ENCODE peak calls at places on chromosome 19, in four cellular contexts. P is cardiac fibroblast, V is vagina, I is stomach. U is an unnamed sample.

GRCh38 chr19:4295972-4296771 is 6.0 kb downstream of the TMIGD2 start:
- DNase-seq in P (peak; percentile 50), V (no peak), I (peak; percentile 38), U (peak; percentile 22)

GRCh38 chr19:752652-753517 is 2.0 kb downstream of the MISP start:
- DNase-seq in P (peak; percentile 85), V (no peak), I (peak; percentile 85), U (peak; percentile 44)

GRCh38 chr19:16022251-16022650 is 54.0 kb upstream of the TPM4 start:
- DNase-seq in P (no peak), V (no peak), I (no peak), U (no peak)

GRCh38 chr19:5478241-5478924 is 23.2 kb downstream of the ZNRF4 start:
- DNase-seq in P (no peak), V (no peak), I (no peak), U (no peak)

GRCh38 chr19:48642862-48643261 is 3.1 kb downstream of the CA11 start:
- DNase-seq in P (no peak), V (no peak), I (no peak), U (no peak)

GRCh38 chr19:42193706-42194105 is 23.8 kb downstream of the DEDD2 start:
- DNase-seq in P (peak; percentile 84), V (no peak), I (no peak), U (no peak)

GRCh38 chr19:19777692-19778091 is 43.9 kb downstream of the ZNF506 start:
- DNase-seq in P (no peak), V (no peak), I (no peak), U (no peak)

GRCh38 chr19:1494115-1494815 is 3.3 kb downstream of the REEP6 start:
- DNase-seq in P (no peak), V (no peak), I (no peak), U (no peak)

GRCh38 chr19:3670796-3671679 is 29.2 kb downstream of the PIP5K1C start:
- DNase-seq in P (peak; percentile 87), V (peak; percentile 92), I (peak; percentile 30), U (no peak)

GRCh38 chr19:45376045-45376724 is 5.8 kb upstream of the ERCC2 start:
- DNase-seq in P (peak; percentile 98), V (no peak), I (no peak), U (peak; percentile 78)

GRCh38 chr19:46491975-46492682 is 3.5 kb downstream of the PNMA8B start:
- DNase-seq in P (no peak), V (no peak), I (no peak), U (no peak)

GRCh38 chr19:31351212-31352193 is 2.3 kb upstream of the TSHZ3 start:
- DNase-seq in P (peak; percentile 58), V (no peak), I (no peak), U (no peak)

GRCh38 chr19:2186071-2186846 is 22.5 kb downstream of the DOT1L start:
- DNase-seq in P (peak; percentile 98), V (no peak), I (peak; percentile 39), U (no peak)

GRCh38 chr19:3575260-3575741 is 2.6 kb downstream of the HMG20B start:
- DNase-seq in P (peak; percentile 43), V (no peak), I (peak; percentile 42), U (peak; percentile 72)

GRCh38 chr19:5913739-5914357 is at the start of gene CAPS:
- DNase-seq in P (peak; percentile 82), V (no peak), I (peak; percentile 91), U (no peak)

GRCh38 chr19:44003461-44004134 is 841 bp downstream of the ZNF230 start:
- DNase-seq in P (peak; percentile 14), V (no peak), I (no peak), U (no peak)

GRCh38 chr19:28403698-28404099 is 809.3 kb downstream of the UQCRFS1 start:
- DNase-seq in P (no peak), V (no peak), I (no peak), U (no peak)

GRCh38 chr19:3039641-3040077 is 10.6 kb upstream of the TLE2 start:
- DNase-seq in P (no peak), V (no peak), I (no peak), U (no peak)

GRCh38 chr19:14006766-14007562 is 844 bp upstream of the RFX1 start:
- DNase-seq in P (no peak), V (no peak), I (no peak), U (peak; percentile 89)

GRCh38 chr19:6887326-6887725 is at the start of gene ADGRE1:
- DNase-seq in P (no peak), V (no peak), I (no peak), U (no peak)

GRCh38 chr19:29835447-29835846 is 23.7 kb downstream of the CCNE1 start:
- DNase-seq in P (no peak), V (no peak), I (no peak), U (no peak)

GRCh38 chr19:45764487-45764886 is 4.6 kb downstream of the SIX5 start:
- DNase-seq in P (no peak), V (no peak), I (no peak), U (no peak)

GRCh38 chr19:3788991-3789778 is 3.0 kb upstream of the MATK start:
- DNase-seq in P (no peak), V (no peak), I (no peak), U (no peak)

GRCh38 chr19:21566073-21566472 is 60.7 kb downstream of the ZNF429 start:
- DNase-seq in P (no peak), V (no peak), I (no peak), U (no peak)

DNA sequence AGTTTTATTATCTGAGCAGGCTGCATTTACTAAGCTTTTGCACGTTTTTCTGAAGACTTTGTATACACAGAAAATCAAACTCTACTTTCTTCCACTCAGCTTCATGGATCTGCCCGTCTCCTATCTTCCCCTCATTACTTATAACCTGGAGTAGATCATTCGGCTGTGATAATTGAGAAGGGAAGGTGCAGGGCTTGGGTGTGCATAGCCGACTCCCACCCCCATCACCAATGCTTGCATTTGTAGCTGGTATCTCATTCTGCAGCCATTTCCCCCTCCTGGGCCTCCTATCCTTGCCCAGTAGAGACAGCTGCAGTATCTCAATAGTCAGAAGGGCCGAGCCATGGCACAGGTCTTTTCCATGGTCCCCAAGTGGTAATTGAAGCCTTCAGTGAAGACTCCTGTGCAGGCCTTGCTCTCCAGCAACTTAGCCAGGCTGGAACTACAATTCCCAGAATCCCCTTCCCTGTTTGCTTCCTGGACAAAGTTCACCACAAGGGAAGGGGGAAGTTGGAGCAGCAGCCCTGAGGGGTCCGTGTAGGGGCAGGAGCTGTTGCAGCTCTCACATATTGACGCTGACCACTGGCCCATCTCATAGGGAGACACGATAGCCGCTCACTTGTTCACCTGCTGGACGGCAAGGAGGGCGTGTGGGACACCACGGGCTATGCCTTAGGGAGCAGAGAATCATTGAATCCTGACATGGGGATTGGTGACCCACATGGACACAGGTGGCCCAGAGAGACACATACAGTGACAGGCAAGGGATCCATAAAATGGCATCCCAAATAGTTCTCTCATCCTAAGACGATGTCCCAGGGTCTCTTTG is 2.1 kb upstream of the SIGLEC8 start:
- DNase-seq in P (peak; percentile 16), V (no peak), I (peak; percentile 20), U (no peak)
- H3K4me3 ChIP-seq in P (no peak overlapping the region), V (no peak overlapping the region), I (no peak overlapping the region), U (no peak overlapping the region)

DNA sequence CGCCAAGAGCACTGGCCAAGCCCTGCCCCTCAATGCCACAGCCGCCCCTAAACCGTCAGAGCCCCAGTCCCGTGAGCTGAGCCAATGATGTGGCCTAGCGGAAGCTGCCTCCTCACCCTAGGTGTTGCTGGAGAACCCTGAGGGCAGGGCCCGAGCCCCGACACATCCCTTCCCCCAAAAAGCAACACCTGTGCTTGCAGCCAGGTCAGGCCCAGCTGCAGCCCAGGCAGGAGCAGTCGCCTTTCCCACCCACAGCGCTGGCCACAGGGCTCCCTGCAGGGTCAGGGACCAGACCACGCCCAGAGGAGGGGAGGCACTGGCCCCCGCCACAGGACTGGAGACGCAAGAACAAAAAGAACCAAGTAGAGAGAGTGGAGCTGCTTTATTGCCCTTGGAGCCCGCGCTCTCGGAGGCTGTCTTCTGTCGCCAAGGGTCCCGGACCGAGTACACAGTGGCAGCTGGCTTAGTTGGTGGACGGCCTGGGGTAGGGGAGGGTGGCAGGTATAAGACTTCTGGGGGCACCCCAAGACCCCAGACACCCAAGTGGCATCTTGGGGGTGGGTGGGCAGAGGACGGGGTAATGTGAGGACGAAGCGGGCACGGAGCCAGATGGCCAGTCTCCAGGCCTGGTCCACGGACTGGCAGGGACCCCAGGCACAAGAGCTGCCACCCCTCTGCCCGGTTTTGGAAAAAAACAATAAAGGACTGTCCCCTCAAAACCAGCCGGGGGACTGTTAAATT is 3.3 kb downstream of the P2RY11 start:
- DNase-seq in P (no peak), V (peak; percentile 86), I (no peak), U (peak; percentile 54)
- H3K4me3 ChIP-seq in P (no peak overlapping the region), V (no peak overlapping the region), I (no peak overlapping the region), U (no peak overlapping the region)

GRCh38 chr19:55259540-55260210 is 858 bp upstream of the PPP6R1 start:
- DNase-seq in P (no peak), V (no peak), I (no peak), U (no peak)

GRCh38 chr19:55261671-55262126 is 2.9 kb upstream of the PPP6R1 start:
- DNase-seq in P (no peak), V (no peak), I (no peak), U (no peak)

GRCh38 chr19:55264531-55264930 is 5.7 kb upstream of the PPP6R1 start:
- DNase-seq in P (no peak), V (no peak), I (no peak), U (no peak)

GRCh38 chr19:55265173-55265572 is 6.4 kb upstream of the PPP6R1 start:
- DNase-seq in P (no peak), V (no peak), I (no peak), U (no peak)

GRCh38 chr19:55262359-55262758 is 3.5 kb upstream of the PPP6R1 start:
- DNase-seq in P (no peak), V (no peak), I (no peak), U (no peak)
- H3K4me3 ChIP-seq in P (no peak overlapping the region), V (no peak overlapping the region), I (no peak overlapping the region), U (no peak overlapping the region)

DNA sequence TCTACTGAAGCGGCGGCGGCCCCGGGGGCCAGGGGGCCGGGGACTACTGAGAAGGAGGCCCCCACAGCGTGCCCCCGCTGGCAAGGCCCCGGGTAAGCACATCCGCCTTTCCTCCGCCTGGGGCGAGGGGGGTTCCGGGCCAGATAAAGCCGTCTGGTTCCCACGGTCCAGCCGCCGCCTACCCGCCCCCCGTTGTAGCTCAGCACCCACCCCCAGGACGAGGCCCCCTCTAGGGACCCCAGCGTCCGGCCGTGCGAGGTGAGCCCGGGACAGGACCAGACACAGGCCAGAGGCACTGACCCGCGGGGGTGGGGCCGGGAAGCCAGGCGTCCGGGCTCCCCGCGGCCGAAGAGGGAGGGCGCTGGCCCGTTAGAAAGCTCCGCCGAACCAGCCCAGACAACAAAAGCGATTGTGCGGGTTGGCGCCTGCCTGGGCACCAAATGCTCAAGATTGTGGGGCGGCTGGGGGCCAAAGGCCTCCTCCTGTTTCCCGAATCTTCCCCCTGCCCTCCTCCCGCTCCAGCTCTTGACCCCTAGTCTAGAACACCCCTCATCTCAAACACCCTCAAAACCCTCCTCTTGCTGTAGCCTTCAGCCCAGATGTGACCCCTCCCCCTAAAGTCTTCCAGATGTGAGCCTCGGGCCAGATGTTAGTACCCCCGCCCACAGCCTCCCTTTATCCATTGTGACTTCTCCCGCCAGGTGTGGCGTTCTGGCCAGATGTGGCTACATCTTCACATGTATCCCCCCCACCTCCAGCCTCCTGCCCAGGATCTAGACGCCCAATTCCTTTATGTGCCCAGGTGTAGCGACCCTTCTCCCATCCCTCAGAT is 867 bp upstream of the LTBP4 start:
- DNase-seq in P (no peak), V (no peak), I (no peak), U (no peak)
- H3K4me3 ChIP-seq in P (no peak overlapping the region), V (peak overlapping the region; percentile 69), I (peak overlapping the region; percentile 15), U (peak overlapping the region; percentile 49)